ENCODE peak calls at places on chromosomes 13 and 19, in five cellular contexts. S is psoas muscle, J is BJ, D is mesendoderm, G is right cardiac atrium. U is an unnamed sample. For H3K27me3, the result is how much of the 10 kb centered on the place peaks cover.

GRCh38 chr13:105142556-105142955 is 1392.9 kb downstream of the EFNB2 start:
- DNase-seq in S (no peak), J (no peak), D (no peak), G (no peak), U (no peak)

GRCh38 chr13:27991881-27992280 is 3.4 kb upstream of the URAD start:
- DNase-seq in S (no peak), J (no peak), D (no peak), G (no peak), U (no peak)

GRCh38 chr19:14369399-14370168 is 11.7 kb upstream of the ADGRE5 start:
- DNase-seq in S (no peak), J (no peak), D (no peak), G (no peak), U (no peak)

GRCh38 chr13:23098508-23098907 is 82.3 kb upstream of the SGCG start:
- DNase-seq in S (no peak), J (no peak), D (no peak), G (no peak), U (no peak)

GRCh38 chr19:12793290-12794195 is 2.3 kb downstream of the JUNB start:
- DNase-seq in S (peak), J (peak), D (peak), G (peak), U (peak)

GRCh38 chr13:52348081-52348480 is 57.9 kb downstream of the THSD1 start:
- DNase-seq in S (no peak), J (peak), D (no peak), G (no peak), U (no peak)

GRCh38 chr19:55641376-55642152 is 762 bp downstream of the ZNF580 start:
- DNase-seq in S (no peak), J (no peak), D (peak), G (no peak), U (peak)

GRCh38 chr13:112880221-112880641 is 88.8 kb upstream of the MCF2L start:
- DNase-seq in S (no peak), J (no peak), D (no peak), G (no peak), U (no peak)

GRCh38 chr13:50707533-50708096 is 135.9 kb downstream of the DLEU7 start:
- DNase-seq in S (no peak), J (no peak), D (no peak), G (no peak), U (no peak)

DNA sequence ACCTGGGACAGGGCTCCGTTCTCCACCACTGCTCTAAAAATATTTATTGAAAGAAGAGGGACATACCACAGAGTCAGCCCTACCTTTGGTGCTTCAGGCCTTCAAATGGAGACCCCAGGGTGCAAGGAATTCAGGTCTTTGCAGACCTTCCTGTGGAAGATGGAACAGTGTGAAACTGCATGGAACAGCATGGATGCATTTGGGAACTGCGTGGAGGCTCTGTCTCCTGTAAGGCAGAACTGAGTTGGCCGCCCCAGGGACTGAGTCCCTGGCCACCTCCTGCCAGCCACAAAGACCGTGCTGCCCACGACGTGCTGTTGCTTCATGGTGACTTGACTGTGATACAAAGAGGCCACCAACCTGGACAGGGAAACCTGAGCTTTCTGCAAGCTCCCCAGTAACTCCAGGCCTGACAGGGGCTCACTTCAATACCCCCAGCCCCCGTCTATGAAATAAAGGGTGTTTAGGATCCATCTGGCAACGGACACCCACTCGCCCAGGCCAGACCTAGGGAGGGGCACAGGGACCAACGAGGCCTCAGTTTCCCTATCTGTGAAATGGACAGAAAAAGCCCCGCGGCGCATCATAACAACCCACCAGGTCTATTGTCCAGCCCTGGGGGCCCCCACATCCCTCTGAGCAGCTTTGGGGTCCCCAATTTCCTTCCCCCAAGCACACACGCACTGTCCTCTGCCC is 58.6 kb upstream of the KLF2 start:
- DNase-seq in S (no peak), J (no peak), D (no peak), G (no peak), U (no peak)
- H3K27me3 ChIP-seq in S (under half), J (under half), D (under half), G (under half), U (under half)

GRCh38 chr13:40799508-40799907 is 10.1 kb downstream of the SLC25A15 start:
- DNase-seq in S (no peak), J (no peak), D (no peak), G (no peak), U (no peak)
- H3K4me3 ChIP-seq in S (no peak), J (no peak), D (no peak), G (no peak), U (no peak)

GRCh38 chr19:44740351-44740824 is 8.1 kb upstream of the BCL3 start:
- DNase-seq in S (no peak), J (no peak), D (peak), G (no peak), U (peak)
- H3K27me3 ChIP-seq in S (under half), J (under half), D (under half), G (under half), U (under half)

DNA sequence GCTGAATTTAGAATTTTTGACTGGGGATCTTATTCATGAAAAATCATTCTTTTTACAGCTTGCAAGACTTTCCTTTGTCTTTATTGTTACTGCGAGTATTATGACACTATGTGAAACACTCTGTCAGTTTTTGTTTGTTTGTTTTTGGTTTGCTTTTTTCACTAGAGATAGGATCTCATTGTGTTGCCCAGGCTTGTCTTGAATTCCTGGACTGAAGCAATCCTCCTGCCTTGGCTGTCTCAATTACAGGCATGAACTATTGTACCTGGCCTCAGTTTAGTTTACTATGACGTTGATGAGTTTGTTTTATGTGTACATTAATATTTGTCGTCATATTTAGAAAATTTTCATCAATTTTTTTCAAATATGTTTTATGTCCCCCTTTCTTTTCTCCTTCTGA is 1030.0 kb upstream of the PRR20A start:
- DNase-seq in S (no peak), J (no peak), D (peak), G (no peak), U (no peak)
- H3K4me3 ChIP-seq in S (no peak), J (no peak), D (no peak), G (no peak), U (no peak)

DNA sequence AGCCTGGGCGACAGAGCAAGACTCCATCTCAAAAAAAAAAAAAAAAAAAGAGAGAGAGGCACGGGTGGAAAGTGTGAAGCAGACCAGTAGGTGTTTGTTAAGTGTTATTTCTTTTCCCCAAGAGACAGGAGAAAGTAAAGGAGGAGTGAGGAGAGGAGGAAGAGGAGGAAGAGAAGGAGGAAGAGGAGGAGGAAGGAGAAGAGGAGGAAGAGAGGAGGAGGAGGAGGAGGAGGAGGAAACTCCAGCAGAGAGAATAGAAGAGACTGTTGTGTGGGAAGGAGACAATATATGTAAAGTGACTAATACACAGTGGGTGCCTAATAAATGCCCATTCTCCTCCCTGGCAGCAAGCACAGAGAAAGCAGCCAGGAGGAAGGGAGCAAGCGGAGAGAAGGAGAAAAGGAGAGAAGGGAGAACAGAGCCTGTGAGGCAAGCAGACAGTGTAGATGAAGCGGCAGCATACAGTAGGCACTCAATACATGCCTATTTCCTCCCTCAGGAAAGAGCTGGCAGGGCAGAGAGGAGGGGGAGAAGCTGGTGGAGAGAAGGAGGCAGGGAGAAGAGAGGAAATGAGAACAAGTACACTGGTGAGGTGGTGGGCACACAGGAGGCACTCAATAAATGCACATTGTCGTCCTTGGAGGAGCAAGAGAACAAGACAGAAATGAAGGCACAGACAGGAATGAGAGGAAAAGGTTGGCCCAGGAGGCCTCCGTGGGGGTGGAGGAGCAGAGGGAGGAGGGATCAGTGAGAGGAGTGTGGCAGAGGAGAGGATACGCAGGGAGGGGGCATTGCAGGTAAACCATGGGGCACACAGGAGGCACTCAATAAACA is 16.6 kb downstream of the JOSD2 start:
- DNase-seq in S (peak), J (no peak), D (no peak), G (peak), U (no peak)
- H3K27me3 ChIP-seq in S (under half), J (under half), D (under half), G (under half), U (half or more)

GRCh38 chr19:30848626-30849322 is 476.6 kb downstream of the ZNF536 start:
- DNase-seq in S (no peak), J (no peak), D (no peak), G (no peak), U (no peak)

GRCh38 chr19:30842926-30843325 is 470.7 kb downstream of the ZNF536 start:
- DNase-seq in S (no peak), J (no peak), D (no peak), G (no peak), U (no peak)

GRCh38 chr19:30851646-30852045 is 479.5 kb downstream of the ZNF536 start:
- DNase-seq in S (no peak), J (no peak), D (no peak), G (no peak), U (no peak)

GRCh38 chr19:30841934-30842333 is 469.8 kb downstream of the ZNF536 start:
- DNase-seq in S (no peak), J (no peak), D (no peak), G (no peak), U (no peak)

GRCh38 chr19:30846102-30846501 is 473.9 kb downstream of the ZNF536 start:
- DNase-seq in S (no peak), J (no peak), D (no peak), G (no peak), U (no peak)
- H3K4me3 ChIP-seq in S (no peak), J (no peak), D (no peak), G (no peak), U (no peak)

DNA sequence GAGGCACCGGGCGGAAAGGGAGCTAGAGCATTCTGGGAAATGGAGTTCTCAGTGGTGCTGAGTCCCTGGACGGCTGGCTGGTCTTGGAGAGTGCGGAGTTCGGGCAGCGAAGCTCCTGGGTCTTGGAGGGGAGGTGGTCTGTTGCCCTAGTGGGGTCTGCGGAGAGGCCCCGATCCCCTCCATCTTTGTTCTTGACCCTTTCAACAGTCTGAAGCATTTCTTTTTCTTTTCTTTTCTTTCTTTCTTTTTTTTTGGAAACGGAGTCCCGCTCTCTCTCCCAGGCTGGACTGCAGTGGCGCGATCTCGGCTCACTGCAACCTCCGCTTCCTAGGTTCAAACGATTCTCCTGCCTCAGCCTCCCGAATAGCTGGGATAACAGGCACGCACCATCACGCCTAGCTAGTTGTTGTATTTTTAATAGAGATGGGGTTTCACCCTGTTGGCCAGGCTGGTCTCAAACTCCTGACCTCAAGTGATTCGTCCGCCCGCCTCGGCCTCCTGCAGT is 440 bp upstream of the SYMPK start:
- DNase-seq in S (no peak), J (no peak), D (no peak), G (no peak), U (no peak)
- H3K27me3 ChIP-seq in S (under half), J (under half), D (under half), G (under half), U (under half)

GRCh38 chr13:33678906-33679657 is 138.9 kb upstream of the RFC3 start:
- DNase-seq in S (peak), J (no peak), D (peak), G (peak), U (peak)

GRCh38 chr13:33678084-33678483 is 139.9 kb upstream of the RFC3 start:
- DNase-seq in S (no peak), J (no peak), D (no peak), G (no peak), U (no peak)

GRCh38 chr13:33677215-33677614 is 140.7 kb upstream of the RFC3 start:
- DNase-seq in S (no peak), J (no peak), D (no peak), G (no peak), U (no peak)

GRCh38 chr13:33676700-33677048 is 141.3 kb upstream of the RFC3 start:
- DNase-seq in S (peak), J (no peak), D (peak), G (peak), U (no peak)

GRCh38 chr13:33676045-33676699 is 141.8 kb upstream of the RFC3 start:
- DNase-seq in S (no peak), J (no peak), D (no peak), G (no peak), U (no peak)
- H3K4me3 ChIP-seq in S (peak), J (peak), D (no peak), G (peak), U (no peak)

DNA sequence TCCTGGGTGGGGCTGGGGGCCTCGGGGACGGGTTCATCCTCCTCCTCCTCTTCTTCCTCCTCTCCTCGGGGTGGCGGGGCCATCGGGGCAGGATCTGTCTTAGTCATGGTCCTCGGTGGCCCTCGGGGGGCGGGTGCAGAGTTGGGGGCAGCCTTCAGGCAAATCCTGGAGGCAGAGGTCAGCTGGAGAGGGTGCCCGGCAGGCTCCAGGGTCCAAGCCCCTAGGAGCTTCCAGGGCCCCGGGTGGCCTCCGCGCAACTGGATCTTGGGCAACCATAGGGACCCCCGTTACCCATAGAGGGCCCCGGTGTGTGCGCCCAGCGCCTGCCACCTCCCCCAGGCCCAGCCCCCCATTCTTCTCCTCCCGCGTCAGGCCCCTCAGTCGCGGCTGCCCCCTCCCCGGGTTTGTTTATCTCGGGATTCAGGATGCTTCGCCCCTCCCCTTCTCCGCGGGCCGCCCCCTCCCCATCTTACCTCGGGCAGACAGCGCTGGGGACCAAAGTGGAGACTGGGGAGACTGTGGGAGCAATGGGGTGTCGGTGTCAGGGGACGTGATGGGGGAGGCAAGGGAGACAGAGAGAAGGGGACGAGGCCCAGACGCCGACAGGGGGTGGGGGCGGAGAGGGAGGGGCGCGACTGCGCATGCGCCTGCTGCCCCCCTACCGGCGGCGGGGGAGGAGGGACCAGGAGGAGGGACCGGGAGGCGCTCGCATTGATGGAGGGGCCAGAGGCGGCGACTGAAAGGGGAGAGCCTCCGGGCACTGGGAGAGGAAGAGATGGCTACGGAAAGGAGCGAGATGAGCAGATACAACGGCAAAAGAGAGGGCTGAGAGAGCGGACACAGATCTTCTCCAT is at the start of gene CLIP3:
- DNase-seq in S (peak), J (no peak), D (peak), G (peak), U (peak)
- H3K27me3 ChIP-seq in S (under half), J (under half), D (under half), G (under half), U (under half)

U was measured in H7.